ENCODE peak calls at places on chromosomes 11 and 22, in four cellular contexts. One of them, this sample, is unnamed.

GRCh38 chr22:45262195-45262930 is 21.7 kb upstream of the KIAA0930 start:
- DNase-seq in HepG2: no peak
- DNase-seq in GM12878: no peak
- DNase-seq in K562: no peak
- DNase-seq in this sample: no peak

GRCh38 chr11:58451585-58451984 is 9.5 kb upstream of the OR5B12 start:
- DNase-seq in HepG2: no peak
- DNase-seq in GM12878: no peak
- DNase-seq in K562: no peak
- DNase-seq in this sample: no peak

GRCh38 chr11:1292644-1293618 is 16.5 kb downstream of the TOLLIP start:
- DNase-seq in HepG2: no peak
- DNase-seq in GM12878: no peak
- DNase-seq in K562: no peak
- DNase-seq in this sample: no peak

GRCh38 chr11:93143186-93143585 is 54.6 kb downstream of the SLC36A4 start:
- DNase-seq in HepG2: no peak
- DNase-seq in GM12878: no peak
- DNase-seq in K562: no peak
- DNase-seq in this sample: no peak

GRCh38 chr11:85647078-85647477 is 689 bp upstream of the TMEM126A start:
- DNase-seq in HepG2: no peak
- DNase-seq in GM12878: no peak
- DNase-seq in K562: no peak
- DNase-seq in this sample: peak

GRCh38 chr11:17748044-17748443 is 13.5 kb downstream of the KCNC1 start:
- DNase-seq in HepG2: no peak
- DNase-seq in GM12878: no peak
- DNase-seq in K562: no peak
- DNase-seq in this sample: no peak

GRCh38 chr22:16827506-16827905 is 2.3 kb upstream of the XKR3 start:
- DNase-seq in HepG2: no peak
- DNase-seq in GM12878: no peak
- DNase-seq in K562: no peak
- DNase-seq in this sample: no peak

GRCh38 chr22:27474711-27475547 is 326.6 kb downstream of the MN1 start:
- DNase-seq in HepG2: no peak
- DNase-seq in GM12878: no peak
- DNase-seq in K562: no peak
- DNase-seq in this sample: no peak

GRCh38 chr11:4983851-4984250 is 10.8 kb upstream of the OR51L1 start:
- DNase-seq in HepG2: no peak
- DNase-seq in GM12878: no peak
- DNase-seq in K562: no peak
- DNase-seq in this sample: no peak

GRCh38 chr11:92702771-92703170 is 266.7 kb upstream of the MTNR1B start:
- DNase-seq in HepG2: no peak
- DNase-seq in GM12878: no peak
- DNase-seq in K562: no peak
- DNase-seq in this sample: no peak

GRCh38 chr11:101509911-101510310 is 73.9 kb downstream of the TRPC6 start:
- DNase-seq in HepG2: no peak
- DNase-seq in GM12878: no peak
- DNase-seq in K562: no peak
- DNase-seq in this sample: no peak

GRCh38 chr11:36565033-36565610 is 2.7 kb upstream of the RAG1 start:
- DNase-seq in HepG2: no peak
- DNase-seq in GM12878: no peak
- DNase-seq in K562: no peak
- DNase-seq in this sample: peak

GRCh38 chr22:49645257-49645656 is 182.4 kb downstream of the BRD1 start:
- DNase-seq in HepG2: no peak
- DNase-seq in GM12878: no peak
- DNase-seq in K562: no peak
- DNase-seq in this sample: no peak

GRCh38 chr11:102347526-102348331 is 715 bp downstream of the BIRC2 start:
- DNase-seq in HepG2: peak
- DNase-seq in GM12878: no peak
- DNase-seq in K562: peak
- DNase-seq in this sample: peak

GRCh38 chr11:72553748-72554147 is 119.4 kb upstream of the CLPB start:
- DNase-seq in HepG2: no peak
- DNase-seq in GM12878: no peak
- DNase-seq in K562: peak
- DNase-seq in this sample: no peak

GRCh38 chr11:115421338-115422012 is 82.7 kb downstream of the CADM1 start:
- DNase-seq in HepG2: no peak
- DNase-seq in GM12878: no peak
- DNase-seq in K562: no peak
- DNase-seq in this sample: no peak

GRCh38 chr11:131066551-131066950 is 150.3 kb upstream of the SNX19 start:
- DNase-seq in HepG2: no peak
- DNase-seq in GM12878: no peak
- DNase-seq in K562: no peak
- DNase-seq in this sample: no peak

GRCh38 chr11:109037856-109038780 is 373.2 kb downstream of the DDX10 start:
- DNase-seq in HepG2: no peak
- DNase-seq in GM12878: no peak
- DNase-seq in K562: no peak
- DNase-seq in this sample: no peak

GRCh38 chr11:1219836-1220810 is 2.7 kb upstream of the MUC5B start:
- DNase-seq in HepG2: peak
- DNase-seq in GM12878: no peak
- DNase-seq in K562: no peak
- DNase-seq in this sample: peak

GRCh38 chr11:12110714-12111481 is 508 bp downstream of the MICAL2 start:
- DNase-seq in HepG2: no peak
- DNase-seq in GM12878: no peak
- DNase-seq in K562: peak
- DNase-seq in this sample: peak

GRCh38 chr11:124920870-124921609 is 2.0 kb downstream of the HEPN1 start:
- DNase-seq in HepG2: no peak
- DNase-seq in GM12878: no peak
- DNase-seq in K562: no peak
- DNase-seq in this sample: peak

GRCh38 chr11:12784445-12784844 is 110.2 kb downstream of the TEAD1 start:
- DNase-seq in HepG2: no peak
- DNase-seq in GM12878: no peak
- DNase-seq in K562: no peak
- DNase-seq in this sample: no peak

GRCh38 chr11:47889714-47890441 is 41.7 kb upstream of the NUP160 start:
- DNase-seq in HepG2: no peak
- DNase-seq in GM12878: no peak
- DNase-seq in K562: no peak
- DNase-seq in this sample: no peak

GRCh38 chr11:47881145-47881544 is 33.0 kb upstream of the NUP160 start:
- DNase-seq in HepG2: no peak
- DNase-seq in GM12878: no peak
- DNase-seq in K562: no peak
- DNase-seq in this sample: no peak

GRCh38 chr11:47891886-47892285 is 43.7 kb upstream of the NUP160 start:
- DNase-seq in HepG2: no peak
- DNase-seq in GM12878: no peak
- DNase-seq in K562: no peak
- DNase-seq in this sample: no peak

GRCh38 chr11:47887910-47888569 is 39.9 kb upstream of the NUP160 start:
- DNase-seq in HepG2: no peak
- DNase-seq in GM12878: no peak
- DNase-seq in K562: no peak
- DNase-seq in this sample: no peak

DNA sequence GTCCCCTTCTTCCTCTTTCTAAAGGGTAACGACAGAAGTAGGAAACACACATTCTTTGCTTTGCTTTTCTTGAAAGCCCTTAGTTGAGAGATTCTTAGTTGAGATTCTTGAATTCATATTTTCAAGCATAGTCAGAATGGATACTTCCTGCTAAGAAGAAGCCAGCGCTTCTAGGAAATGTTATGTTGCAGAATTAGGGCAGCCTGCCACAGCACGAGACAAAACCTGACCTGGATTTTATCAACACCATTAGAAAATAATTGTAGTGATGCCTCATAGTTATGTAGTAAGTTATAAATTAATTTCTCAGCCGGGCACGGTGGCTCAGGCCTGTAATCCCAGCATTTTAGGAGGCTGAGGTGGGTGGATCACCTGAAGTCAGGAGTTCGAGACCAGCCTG is 37.9 kb upstream of the NUP160 start:
- DNase-seq in HepG2: no peak
- DNase-seq in GM12878: no peak
- DNase-seq in K562: no peak
- DNase-seq in this sample: no peak
- TF ChIP-seq CHD2 in HepG2: no peak
- TF ChIP-seq CHD2 in GM12878: no peak
- TF ChIP-seq CHD2 in K562: no peak
- TF ChIP-seq CHD2 in this sample: no peak

GRCh38 chr22:46376908-46377565 is 41.5 kb downstream of the TRMU start:
- DNase-seq in HepG2: peak
- DNase-seq in GM12878: no peak
- DNase-seq in K562: no peak
- DNase-seq in this sample: no peak

GRCh38 chr22:46373838-46374662 is 38.5 kb downstream of the TRMU start:
- DNase-seq in HepG2: no peak
- DNase-seq in GM12878: peak
- DNase-seq in K562: no peak
- DNase-seq in this sample: no peak

GRCh38 chr22:46377566-46378498 is 42.3 kb downstream of the TRMU start:
- DNase-seq in HepG2: peak
- DNase-seq in GM12878: no peak
- DNase-seq in K562: peak
- DNase-seq in this sample: no peak

GRCh38 chr22:46374663-46375474 is 39.4 kb downstream of the TRMU start:
- DNase-seq in HepG2: no peak
- DNase-seq in GM12878: no peak
- DNase-seq in K562: no peak
- DNase-seq in this sample: no peak

GRCh38 chr22:46376096-46376495 is 40.6 kb downstream of the TRMU start:
- DNase-seq in HepG2: no peak
- DNase-seq in GM12878: no peak
- DNase-seq in K562: no peak
- DNase-seq in this sample: no peak
- TF ChIP-seq NFIC in HepG2: no peak
- TF ChIP-seq NFIC in GM12878: no peak
- TF ChIP-seq NFIC in K562: no peak
- TF ChIP-seq NFIC in this sample: no peak

GRCh38 chr11:65072631-65072966 is 11.2 kb downstream of the CDCA5 start:
- DNase-seq in HepG2: no peak
- DNase-seq in GM12878: no peak
- DNase-seq in K562: no peak
- DNase-seq in this sample: no peak

GRCh38 chr11:65078786-65079342 is 5.0 kb downstream of the CDCA5 start:
- DNase-seq in HepG2: no peak
- DNase-seq in GM12878: no peak
- DNase-seq in K562: no peak
- DNase-seq in this sample: peak

GRCh38 chr11:65078151-65078550 is 5.7 kb downstream of the CDCA5 start:
- DNase-seq in HepG2: peak
- DNase-seq in GM12878: no peak
- DNase-seq in K562: peak
- DNase-seq in this sample: peak

GRCh38 chr11:65071907-65072630 is 11.8 kb downstream of the CDCA5 start:
- DNase-seq in HepG2: no peak
- DNase-seq in GM12878: no peak
- DNase-seq in K562: no peak
- DNase-seq in this sample: no peak

GRCh38 chr11:65077466-65077865 is 6.4 kb downstream of the CDCA5 start:
- DNase-seq in HepG2: no peak
- DNase-seq in GM12878: no peak
- DNase-seq in K562: peak
- DNase-seq in this sample: peak
- TF ChIP-seq CHD2 in HepG2: no peak
- TF ChIP-seq CHD2 in GM12878: no peak
- TF ChIP-seq CHD2 in K562: no peak
- TF ChIP-seq CHD2 in this sample: no peak

GRCh38 chr11:83982825-83983224 is 696.7 kb upstream of the CCDC90B start:
- DNase-seq in HepG2: no peak
- DNase-seq in GM12878: no peak
- DNase-seq in K562: no peak
- DNase-seq in this sample: no peak
- TF ChIP-seq NFIC in HepG2: no peak
- TF ChIP-seq NFIC in GM12878: no peak
- TF ChIP-seq NFIC in K562: no peak
- TF ChIP-seq NFIC in this sample: no peak